ENCODE peak calls at places on chromosomes 7 and 10, in eight cellular contexts. One of them, this sample, is unnamed. For H3K4me1, the result is how much of the 10 kb centered on the place peaks cover.

GRCh38 chr7:128427289-128427891 is 17.6 kb upstream of the IMPDH1 start:
- DNase-seq in uterus: no peak
- DNase-seq in lower lobe of right lung: no peak
- DNase-seq in hepatocyte: peak
- DNase-seq in neural progenitor cell: peak
- DNase-seq in stomach: peak
- DNase-seq in heart right ventricle: no peak
- DNase-seq in Panc1: peak
- DNase-seq in this sample: no peak

GRCh38 chr7:69657331-69657730 is 59.1 kb downstream of the AUTS2 start:
- DNase-seq in uterus: no peak
- DNase-seq in lower lobe of right lung: no peak
- DNase-seq in hepatocyte: no peak
- DNase-seq in neural progenitor cell: no peak
- DNase-seq in stomach: no peak
- DNase-seq in heart right ventricle: no peak
- DNase-seq in Panc1: no peak
- DNase-seq in this sample: no peak

GRCh38 chr10:114064151-114065045 is 20.7 kb downstream of the ADRB1 start:
- DNase-seq in uterus: no peak
- DNase-seq in lower lobe of right lung: peak
- DNase-seq in hepatocyte: no peak
- DNase-seq in neural progenitor cell: no peak
- DNase-seq in stomach: peak
- DNase-seq in heart right ventricle: peak
- DNase-seq in Panc1: no peak
- DNase-seq in this sample: no peak

GRCh38 chr10:45442251-45442650 is 68.2 kb downstream of the ALOX5 start:
- DNase-seq in uterus: no peak
- DNase-seq in lower lobe of right lung: no peak
- DNase-seq in hepatocyte: no peak
- DNase-seq in neural progenitor cell: no peak
- DNase-seq in stomach: no peak
- DNase-seq in heart right ventricle: no peak
- DNase-seq in Panc1: no peak
- DNase-seq in this sample: peak

GRCh38 chr7:106201176-106201575 is 83.6 kb downstream of the NAMPT start:
- DNase-seq in uterus: no peak
- DNase-seq in lower lobe of right lung: no peak
- DNase-seq in hepatocyte: no peak
- DNase-seq in neural progenitor cell: no peak
- DNase-seq in stomach: no peak
- DNase-seq in heart right ventricle: no peak
- DNase-seq in Panc1: no peak
- DNase-seq in this sample: no peak

GRCh38 chr7:151046603-151047573 is 1.4 kb upstream of the ASIC3 start:
- DNase-seq in uterus: peak
- DNase-seq in lower lobe of right lung: no peak
- DNase-seq in hepatocyte: peak
- DNase-seq in neural progenitor cell: no peak
- DNase-seq in stomach: no peak
- DNase-seq in heart right ventricle: no peak
- DNase-seq in Panc1: no peak
- DNase-seq in this sample: no peak

GRCh38 chr10:126689461-126689994 is 19.0 kb upstream of the C10orf90 start:
- DNase-seq in uterus: no peak
- DNase-seq in lower lobe of right lung: no peak
- DNase-seq in hepatocyte: no peak
- DNase-seq in neural progenitor cell: no peak
- DNase-seq in stomach: no peak
- DNase-seq in heart right ventricle: no peak
- DNase-seq in Panc1: no peak
- DNase-seq in this sample: no peak

GRCh38 chr10:569961-570630 is 119.4 kb downstream of the DIP2C start:
- DNase-seq in uterus: no peak
- DNase-seq in lower lobe of right lung: no peak
- DNase-seq in hepatocyte: no peak
- DNase-seq in neural progenitor cell: no peak
- DNase-seq in stomach: no peak
- DNase-seq in heart right ventricle: no peak
- DNase-seq in Panc1: no peak
- DNase-seq in this sample: no peak

GRCh38 chr7:327305-327931 is 37.4 kb downstream of the FOXL3 start:
- DNase-seq in uterus: no peak
- DNase-seq in lower lobe of right lung: peak
- DNase-seq in hepatocyte: no peak
- DNase-seq in neural progenitor cell: no peak
- DNase-seq in stomach: no peak
- DNase-seq in heart right ventricle: no peak
- DNase-seq in Panc1: no peak
- DNase-seq in this sample: no peak

GRCh38 chr7:18575989-18576572 is 80.5 kb downstream of the HDAC9 start:
- DNase-seq in uterus: no peak
- DNase-seq in lower lobe of right lung: no peak
- DNase-seq in hepatocyte: no peak
- DNase-seq in neural progenitor cell: no peak
- DNase-seq in stomach: no peak
- DNase-seq in heart right ventricle: no peak
- DNase-seq in Panc1: no peak
- DNase-seq in this sample: no peak

GRCh38 chr7:112159346-112159745 is 46.9 kb downstream of the DOCK4 start:
- DNase-seq in uterus: no peak
- DNase-seq in lower lobe of right lung: no peak
- DNase-seq in hepatocyte: no peak
- DNase-seq in neural progenitor cell: no peak
- DNase-seq in stomach: no peak
- DNase-seq in heart right ventricle: no peak
- DNase-seq in Panc1: no peak
- DNase-seq in this sample: no peak

GRCh38 chr7:27031289-27032172 is 64.3 kb downstream of the HOXA1 start:
- DNase-seq in uterus: no peak
- DNase-seq in lower lobe of right lung: no peak
- DNase-seq in hepatocyte: no peak
- DNase-seq in neural progenitor cell: no peak
- DNase-seq in stomach: no peak
- DNase-seq in heart right ventricle: peak
- DNase-seq in Panc1: no peak
- DNase-seq in this sample: no peak

GRCh38 chr7:19405546-19405945 is 260.3 kb upstream of the FERD3L start:
- DNase-seq in uterus: no peak
- DNase-seq in lower lobe of right lung: no peak
- DNase-seq in hepatocyte: no peak
- DNase-seq in neural progenitor cell: no peak
- DNase-seq in stomach: no peak
- DNase-seq in heart right ventricle: no peak
- DNase-seq in Panc1: no peak
- DNase-seq in this sample: no peak

DNA sequence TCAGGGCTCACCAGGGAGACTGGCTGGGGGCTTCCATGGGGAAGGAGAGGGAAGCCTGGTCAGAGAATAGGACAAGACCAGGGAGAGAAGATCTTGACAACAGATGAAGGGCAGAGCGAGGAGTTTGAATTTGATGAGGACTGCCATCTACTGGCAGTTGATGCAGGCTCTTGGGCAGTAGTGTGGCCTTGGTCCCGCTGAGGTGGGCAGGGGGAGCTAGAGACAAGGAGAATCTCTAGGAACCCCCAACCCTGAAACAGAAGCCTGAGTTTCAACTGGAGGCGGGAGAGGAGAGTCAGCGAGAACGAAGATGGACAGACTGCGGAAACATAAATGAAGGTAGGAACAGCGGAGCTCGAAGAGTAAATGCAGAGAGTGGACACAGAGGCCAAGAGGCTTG is 81.0 kb downstream of the PPP1R3C start:
- DNase-seq in uterus: peak
- DNase-seq in lower lobe of right lung: no peak
- DNase-seq in hepatocyte: peak
- DNase-seq in neural progenitor cell: peak
- DNase-seq in stomach: peak
- DNase-seq in heart right ventricle: peak
- DNase-seq in Panc1: peak
- DNase-seq in this sample: no peak
- TF ChIP-seq CTCF in uterus: peak
- TF ChIP-seq CTCF in lower lobe of right lung: peak
- TF ChIP-seq CTCF in hepatocyte: peak
- TF ChIP-seq CTCF in neural progenitor cell: peak
- TF ChIP-seq CTCF in stomach: no peak
- TF ChIP-seq CTCF in heart right ventricle: peak
- TF ChIP-seq CTCF in Panc1: peak
- TF ChIP-seq CTCF in this sample: peak

GRCh38 chr10:62433181-62433692 is 59.1 kb downstream of the ZNF365 start:
- DNase-seq in uterus: peak
- DNase-seq in lower lobe of right lung: peak
- DNase-seq in hepatocyte: peak
- DNase-seq in neural progenitor cell: no peak
- DNase-seq in stomach: no peak
- DNase-seq in heart right ventricle: peak
- DNase-seq in Panc1: peak
- DNase-seq in this sample: no peak
- H3K4me1 ChIP-seq in uterus: under half
- H3K4me1 ChIP-seq in lower lobe of right lung: under half
- H3K4me1 ChIP-seq in hepatocyte: under half
- H3K4me1 ChIP-seq in neural progenitor cell: under half
- H3K4me1 ChIP-seq in stomach: under half
- H3K4me1 ChIP-seq in heart right ventricle: under half
- H3K4me1 ChIP-seq in Panc1: under half
- H3K4me1 ChIP-seq in this sample: under half

GRCh38 chr10:71611709-71612422 is 107.7 kb downstream of the C10orf105 start:
- DNase-seq in uterus: no peak
- DNase-seq in lower lobe of right lung: no peak
- DNase-seq in hepatocyte: no peak
- DNase-seq in neural progenitor cell: no peak
- DNase-seq in stomach: no peak
- DNase-seq in heart right ventricle: no peak
- DNase-seq in Panc1: no peak
- DNase-seq in this sample: no peak

GRCh38 chr10:71610651-71611050 is 108.9 kb downstream of the C10orf105 start:
- DNase-seq in uterus: no peak
- DNase-seq in lower lobe of right lung: no peak
- DNase-seq in hepatocyte: no peak
- DNase-seq in neural progenitor cell: no peak
- DNase-seq in stomach: no peak
- DNase-seq in heart right ventricle: no peak
- DNase-seq in Panc1: no peak
- DNase-seq in this sample: no peak

GRCh38 chr10:71606721-71607430 is 112.7 kb downstream of the C10orf105 start:
- DNase-seq in uterus: no peak
- DNase-seq in lower lobe of right lung: no peak
- DNase-seq in hepatocyte: no peak
- DNase-seq in neural progenitor cell: no peak
- DNase-seq in stomach: no peak
- DNase-seq in heart right ventricle: no peak
- DNase-seq in Panc1: no peak
- DNase-seq in this sample: no peak

GRCh38 chr10:71611131-71611530 is 108.4 kb downstream of the C10orf105 start:
- DNase-seq in uterus: no peak
- DNase-seq in lower lobe of right lung: no peak
- DNase-seq in hepatocyte: no peak
- DNase-seq in neural progenitor cell: no peak
- DNase-seq in stomach: no peak
- DNase-seq in heart right ventricle: no peak
- DNase-seq in Panc1: no peak
- DNase-seq in this sample: no peak

DNA sequence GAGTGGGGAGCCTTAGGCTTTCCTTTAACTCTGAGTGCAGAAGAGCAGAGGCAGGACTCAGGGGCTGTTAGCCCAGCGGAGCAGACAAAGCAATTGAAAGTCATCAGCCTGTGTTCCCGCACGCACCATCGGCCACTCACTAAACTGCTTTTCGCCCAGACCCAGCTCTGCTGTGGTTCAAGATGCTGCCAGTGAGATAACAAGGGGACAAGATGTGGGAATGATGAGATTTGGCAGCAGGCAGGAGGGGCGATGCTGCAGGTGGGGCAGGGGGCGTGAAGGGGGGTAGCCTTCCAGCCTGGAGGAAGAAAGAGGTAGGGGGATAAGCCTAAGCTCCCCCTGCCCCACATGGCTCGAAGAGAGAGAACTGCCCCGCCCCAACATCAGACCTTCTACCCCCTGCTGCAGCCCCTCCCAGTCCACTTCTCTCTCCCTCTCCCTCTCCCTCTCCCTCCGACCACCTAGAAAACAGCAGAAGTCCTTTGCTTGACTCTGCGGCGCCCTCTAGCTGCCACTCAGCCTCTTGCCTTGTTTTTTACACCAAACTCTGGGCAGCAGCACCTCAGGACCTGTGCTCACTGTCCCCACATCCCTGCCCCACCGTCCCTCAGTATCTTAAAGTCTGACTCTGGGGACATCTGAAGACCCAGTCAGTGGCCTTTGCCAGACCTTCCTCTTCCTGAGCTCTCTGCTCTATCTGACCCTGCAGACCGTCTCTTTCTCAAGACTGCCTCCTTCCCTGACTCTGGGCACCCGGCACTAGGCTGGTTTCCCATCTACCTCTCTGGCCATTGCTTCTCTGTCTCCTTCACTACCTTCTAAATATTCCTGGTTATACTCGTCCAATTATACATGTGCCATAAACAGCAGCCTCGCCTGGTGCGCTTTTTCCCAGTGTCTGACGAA is 110.5 kb downstream of the C10orf105 start:
- DNase-seq in uterus: peak
- DNase-seq in lower lobe of right lung: peak
- DNase-seq in hepatocyte: peak
- DNase-seq in neural progenitor cell: peak
- DNase-seq in stomach: peak
- DNase-seq in heart right ventricle: peak
- DNase-seq in Panc1: no peak
- DNase-seq in this sample: peak
- TF ChIP-seq CTCF in uterus: peak
- TF ChIP-seq CTCF in lower lobe of right lung: peak
- TF ChIP-seq CTCF in hepatocyte: peak
- TF ChIP-seq CTCF in neural progenitor cell: peak
- TF ChIP-seq CTCF in stomach: no peak
- TF ChIP-seq CTCF in heart right ventricle: peak
- TF ChIP-seq CTCF in Panc1: peak
- TF ChIP-seq CTCF in this sample: peak

GRCh38 chr10:86022906-86023305 is 343.7 kb downstream of the GRID1 start:
- DNase-seq in uterus: no peak
- DNase-seq in lower lobe of right lung: no peak
- DNase-seq in hepatocyte: no peak
- DNase-seq in neural progenitor cell: no peak
- DNase-seq in stomach: no peak
- DNase-seq in heart right ventricle: no peak
- DNase-seq in Panc1: no peak
- DNase-seq in this sample: no peak

GRCh38 chr10:86020139-86020538 is 346.5 kb downstream of the GRID1 start:
- DNase-seq in uterus: no peak
- DNase-seq in lower lobe of right lung: no peak
- DNase-seq in hepatocyte: no peak
- DNase-seq in neural progenitor cell: no peak
- DNase-seq in stomach: no peak
- DNase-seq in heart right ventricle: no peak
- DNase-seq in Panc1: no peak
- DNase-seq in this sample: no peak

GRCh38 chr10:86018735-86019058 is 347.9 kb downstream of the GRID1 start:
- DNase-seq in uterus: no peak
- DNase-seq in lower lobe of right lung: no peak
- DNase-seq in hepatocyte: no peak
- DNase-seq in neural progenitor cell: no peak
- DNase-seq in stomach: no peak
- DNase-seq in heart right ventricle: no peak
- DNase-seq in Panc1: no peak
- DNase-seq in this sample: no peak

GRCh38 chr10:86017841-86018734 is 348.5 kb downstream of the GRID1 start:
- DNase-seq in uterus: no peak
- DNase-seq in lower lobe of right lung: peak
- DNase-seq in hepatocyte: no peak
- DNase-seq in neural progenitor cell: no peak
- DNase-seq in stomach: no peak
- DNase-seq in heart right ventricle: peak
- DNase-seq in Panc1: no peak
- DNase-seq in this sample: no peak

GRCh38 chr10:86019141-86019540 is 347.5 kb downstream of the GRID1 start:
- DNase-seq in uterus: no peak
- DNase-seq in lower lobe of right lung: no peak
- DNase-seq in hepatocyte: no peak
- DNase-seq in neural progenitor cell: no peak
- DNase-seq in stomach: no peak
- DNase-seq in heart right ventricle: no peak
- DNase-seq in Panc1: no peak
- DNase-seq in this sample: no peak
- H3K4me1 ChIP-seq in uterus: under half
- H3K4me1 ChIP-seq in lower lobe of right lung: under half
- H3K4me1 ChIP-seq in hepatocyte: under half
- H3K4me1 ChIP-seq in neural progenitor cell: under half
- H3K4me1 ChIP-seq in stomach: under half
- H3K4me1 ChIP-seq in heart right ventricle: under half
- H3K4me1 ChIP-seq in Panc1: under half
- H3K4me1 ChIP-seq in this sample: under half